ENCODE peak calls at places on chromosome 7, in four cellular contexts. H, Y, P and Z are unnamed samples.

GRCh38 chr7:519974-520458 is 370 bp upstream of the PDGFA start:
- DNase-seq in H (peak; percentile 63), Y (no peak), P (peak; percentile 71), Z (no peak)

GRCh38 chr7:147570390-147570789 is 1020.2 kb upstream of the C7orf33 start:
- DNase-seq in H (no peak), Y (no peak), P (no peak), Z (no peak)

GRCh38 chr7:94928168-94928707 is 20.8 kb downstream of the PPP1R9A start:
- DNase-seq in H (no peak), Y (no peak), P (no peak), Z (no peak)

GRCh38 chr7:17966706-17967105 is 26.4 kb upstream of the SNX13 start:
- DNase-seq in H (no peak), Y (no peak), P (no peak), Z (no peak)

GRCh38 chr7:480531-481218 is 39.0 kb downstream of the PDGFA start:
- DNase-seq in H (peak; percentile 44), Y (no peak), P (no peak), Z (no peak)

GRCh38 chr7:43501881-43502280 is 81.0 kb upstream of the STK17A start:
- DNase-seq in H (no peak), Y (no peak), P (no peak), Z (no peak)

GRCh38 chr7:1105189-1105588 is 17.3 kb downstream of the GPER1 start:
- DNase-seq in H (no peak), Y (no peak), P (no peak), Z (no peak)

GRCh38 chr7:95921543-95921942 is 149.2 kb downstream of the DYNC1I1 start:
- DNase-seq in H (no peak), Y (no peak), P (no peak), Z (no peak)

GRCh38 chr7:7176421-7177043 is 5.8 kb upstream of the C1GALT1 start:
- DNase-seq in H (no peak), Y (peak; percentile 21), P (no peak), Z (no peak)

DNA sequence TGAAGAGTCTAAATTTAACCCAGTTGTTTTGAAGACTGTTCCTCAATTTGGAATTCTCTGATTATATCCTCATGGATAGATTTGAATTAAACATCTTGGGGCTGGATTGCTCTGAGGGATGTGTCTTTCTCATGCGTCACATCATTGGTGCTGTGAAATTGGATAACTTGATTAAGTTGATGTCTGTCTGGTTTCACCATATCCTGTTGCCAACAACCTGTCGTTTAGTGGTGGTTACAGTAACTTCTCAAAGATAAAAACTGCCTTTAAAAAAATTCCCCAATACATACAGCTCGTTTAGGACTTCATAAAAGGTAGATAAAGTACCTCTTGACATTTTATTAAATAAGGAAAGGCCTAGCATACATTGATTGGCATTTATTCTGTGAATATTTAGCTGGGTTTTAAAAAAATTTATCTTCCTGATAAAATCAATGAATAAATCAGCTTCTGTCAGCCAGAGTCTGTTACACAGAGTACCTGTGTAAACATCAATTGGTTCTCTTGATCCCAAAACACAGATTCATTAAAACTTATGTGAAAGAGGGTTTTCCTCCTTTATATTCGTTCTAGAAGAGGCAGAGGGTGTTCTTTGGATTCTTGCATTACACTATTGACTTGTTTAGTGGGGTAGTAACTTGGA is 10.5 kb downstream of the CRCP start:
- DNase-seq in H (no peak), Y (no peak), P (no peak), Z (no peak)
- H3K27ac ChIP-seq in H (peak overlapping the region; percentile 29), Y (peak overlapping the region; percentile 11), P (peak overlapping the region; percentile 77), Z (peak overlapping the region; percentile 44)

GRCh38 chr7:100358027-100358856 is at the start of gene PILRB:
- DNase-seq in H (no peak), Y (no peak), P (no peak), Z (no peak)

GRCh38 chr7:100357131-100357561 is 771 bp upstream of the PILRB start:
- DNase-seq in H (no peak), Y (no peak), P (no peak), Z (no peak)

GRCh38 chr7:100353685-100354330 is 4.1 kb upstream of the PILRB start:
- DNase-seq in H (no peak), Y (no peak), P (no peak), Z (no peak)

GRCh38 chr7:100358857-100359212 is 918 bp downstream of the PILRB start:
- DNase-seq in H (no peak), Y (no peak), P (no peak), Z (no peak)

DNA sequence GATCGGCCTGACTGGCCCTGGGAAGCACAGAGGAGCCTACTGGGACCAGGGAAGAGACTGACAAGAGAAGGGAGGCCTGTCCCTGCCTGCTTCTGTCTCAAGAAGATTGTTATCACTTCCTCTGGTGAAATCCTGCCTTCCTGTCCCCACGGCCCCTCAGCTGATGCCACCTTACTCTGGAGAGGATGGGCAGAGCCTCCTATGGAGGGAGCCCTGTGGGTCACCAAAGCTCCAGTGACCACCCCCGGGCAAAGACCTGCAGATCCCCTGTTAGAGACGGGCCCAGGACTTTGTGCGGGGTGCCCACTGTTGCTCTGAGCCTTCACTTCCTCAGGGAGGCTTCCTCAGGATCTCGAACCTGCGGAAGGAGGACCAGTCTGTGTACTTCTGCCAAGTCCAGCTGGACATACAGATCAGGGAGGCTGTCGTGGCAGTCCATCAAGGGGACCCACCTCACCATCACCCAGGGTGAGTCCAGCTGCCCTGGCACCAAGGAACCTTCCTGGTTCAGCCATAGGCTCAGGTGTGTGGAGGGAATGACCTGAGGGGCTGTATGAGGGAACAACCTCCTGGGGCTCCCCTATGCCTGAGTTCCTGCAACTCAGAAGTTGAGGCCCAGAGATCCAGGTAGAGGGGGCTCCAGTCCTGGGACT is 1.4 kb upstream of the PILRB start:
- DNase-seq in H (no peak), Y (no peak), P (no peak), Z (no peak)
- H3K27ac ChIP-seq in H (no peak overlapping the region), Y (no peak overlapping the region), P (no peak overlapping the region), Z (no peak overlapping the region)

GRCh38 chr7:71935674-71936073 is 476.5 kb downstream of the CALN1 start:
- DNase-seq in H (no peak), Y (no peak), P (no peak), Z (no peak)
- H3K27ac ChIP-seq in H (no peak overlapping the region), Y (no peak overlapping the region), P (no peak overlapping the region), Z (no peak overlapping the region)

GRCh38 chr7:45027774-45028114 is 27.7 kb downstream of the CCM2 start:
- DNase-seq in H (no peak), Y (no peak), P (no peak), Z (no peak)

GRCh38 chr7:45028920-45029344 is 28.9 kb downstream of the CCM2 start:
- DNase-seq in H (no peak), Y (no peak), P (no peak), Z (no peak)

GRCh38 chr7:45026984-45027773 is 27.2 kb downstream of the CCM2 start:
- DNase-seq in H (no peak), Y (no peak), P (no peak), Z (no peak)

GRCh38 chr7:45026013-45026412 is 26.0 kb downstream of the CCM2 start:
- DNase-seq in H (no peak), Y (no peak), P (no peak), Z (no peak)

DNA sequence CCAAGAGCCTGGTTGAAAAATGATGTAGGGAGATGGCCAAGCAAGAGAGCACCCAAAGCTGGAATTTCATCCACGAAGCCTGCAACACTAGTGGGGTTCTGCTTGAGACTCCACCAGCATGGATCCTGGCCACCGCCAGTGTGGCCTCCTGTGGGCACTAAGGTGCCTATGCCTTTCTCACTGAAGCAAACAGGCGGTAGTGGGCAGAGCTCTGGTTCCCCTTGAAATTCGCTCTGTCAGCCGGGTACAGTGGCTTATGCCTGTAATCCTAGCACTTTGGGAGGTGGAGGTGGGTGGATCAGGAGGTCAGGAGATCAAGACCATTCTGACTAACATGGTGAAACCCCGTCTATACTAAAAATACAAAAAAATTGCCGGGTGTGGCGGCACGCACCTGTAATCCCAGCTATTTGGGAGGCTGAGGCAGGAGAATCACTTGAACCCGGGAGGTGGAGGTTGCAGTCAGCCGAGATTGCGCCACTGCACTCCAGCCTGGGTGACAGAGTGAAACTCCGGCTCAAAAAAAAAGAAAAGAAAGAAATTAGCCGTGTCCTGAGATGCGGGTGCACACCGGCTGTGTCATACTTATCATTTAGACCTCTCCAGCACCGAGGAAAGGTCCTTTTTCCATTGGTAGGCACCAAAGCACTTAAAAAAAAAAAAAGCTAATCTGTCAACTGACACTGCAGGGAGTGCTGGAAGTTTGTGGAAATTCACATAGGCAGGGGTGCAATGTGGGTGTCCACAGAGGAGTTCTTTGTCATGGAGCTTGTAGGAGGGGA is 28.3 kb downstream of the CCM2 start:
- DNase-seq in H (no peak), Y (no peak), P (no peak), Z (no peak)
- H3K27ac ChIP-seq in H (peak overlapping the region; percentile 47), Y (no peak overlapping the region), P (no peak overlapping the region), Z (peak overlapping the region; percentile 66)

DNA sequence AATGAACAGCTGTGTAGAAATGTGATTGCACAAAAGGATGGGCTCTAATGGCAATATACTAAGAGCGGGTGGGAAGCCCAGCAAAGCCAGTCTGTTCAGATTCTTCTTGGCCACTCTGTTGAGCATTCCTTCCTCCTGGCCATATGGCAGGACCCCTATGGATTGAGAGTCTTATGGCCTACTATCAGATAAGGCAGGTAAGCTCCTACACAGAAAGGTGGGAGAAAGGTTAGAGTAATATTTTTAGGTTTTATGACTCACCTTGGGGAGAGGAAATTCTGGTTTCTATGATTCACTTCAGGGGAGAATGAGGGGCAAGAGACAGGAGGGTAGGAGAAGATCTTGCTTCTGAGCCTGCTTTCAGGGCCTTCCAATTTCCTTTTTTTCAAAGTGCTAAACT is 15.1 kb upstream of the AKR1B10 start:
- DNase-seq in H (no peak), Y (no peak), P (no peak), Z (no peak)
- H3K27ac ChIP-seq in H (no peak overlapping the region), Y (no peak overlapping the region), P (no peak overlapping the region), Z (peak overlapping the region; percentile 83)

DNA sequence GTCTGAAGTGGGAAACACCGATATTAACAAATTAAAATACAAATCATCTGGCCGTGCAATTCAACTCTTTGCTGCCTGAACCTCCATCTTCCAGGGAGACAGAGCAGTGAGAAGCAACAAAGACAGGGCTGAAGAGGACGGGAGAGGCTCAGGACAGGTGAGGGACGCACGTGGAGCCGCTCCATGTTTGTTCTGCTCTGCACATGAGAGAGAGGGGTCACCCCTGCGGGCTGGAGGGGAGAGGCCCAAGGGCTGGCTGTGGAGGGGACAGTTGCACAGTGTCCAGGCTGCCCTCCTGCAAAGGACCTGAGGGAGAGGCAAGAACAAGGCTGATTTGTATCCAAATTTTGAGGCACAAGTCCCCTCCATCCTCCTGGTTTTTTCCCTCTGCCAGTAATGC is 41.7 kb downstream of the COBL start:
- DNase-seq in H (no peak), Y (no peak), P (no peak), Z (no peak)
- H3K27ac ChIP-seq in H (no peak overlapping the region), Y (no peak overlapping the region), P (no peak overlapping the region), Z (peak overlapping the region; percentile 90)

DNA sequence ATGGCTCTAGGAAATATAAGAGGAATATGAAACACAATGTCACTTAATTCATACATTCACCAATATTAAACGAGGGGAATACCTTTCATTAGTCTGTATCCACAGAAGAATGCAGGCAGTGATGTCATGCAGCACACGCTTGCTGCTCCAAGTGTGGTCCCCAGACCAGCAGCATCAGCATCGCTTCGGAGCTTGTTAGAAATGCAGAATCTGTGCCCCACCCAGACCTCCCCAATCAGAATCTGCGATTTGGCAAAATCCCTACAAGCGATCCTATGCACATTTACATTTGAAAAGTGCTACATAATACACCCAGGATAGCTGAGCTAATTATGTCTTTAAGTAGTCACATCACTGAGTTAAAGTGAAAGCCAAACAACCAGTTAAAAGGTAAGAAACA is 75.0 kb downstream of the INHBA start:
- DNase-seq in H (no peak), Y (no peak), P (no peak), Z (no peak)
- H3K27ac ChIP-seq in H (no peak overlapping the region), Y (no peak overlapping the region), P (no peak overlapping the region), Z (no peak overlapping the region)

GRCh38 chr7:64308019-64308275 is 5.8 kb upstream of the ZNF736 start:
- DNase-seq in H (no peak), Y (peak; percentile 12), P (no peak), Z (no peak)
- H3K27ac ChIP-seq in H (peak overlapping the region; percentile 87), Y (peak overlapping the region; percentile 94), P (peak overlapping the region; percentile 86), Z (peak overlapping the region; percentile 81)

GRCh38 chr7:49137978-49138377 is 213.6 kb downstream of the CDC14C start:
- DNase-seq in H (no peak), Y (no peak), P (no peak), Z (no peak)
- H3K27ac ChIP-seq in H (no peak overlapping the region), Y (no peak overlapping the region), P (no peak overlapping the region), Z (no peak overlapping the region)